ENCODE peak calls at places on chromosomes 6 and 20, in six cellular contexts. L, E, I, N, M and Z are unnamed samples. For H3K27me3, the result is how much of the 10 kb centered on the place peaks cover.

GRCh38 chr6:25665455-25665854 is 13.4 kb downstream of the SCGN start:
- DNase-seq in M (no peak), I (no peak), E (no peak), L (no peak), N (no peak), Z (no peak)

GRCh38 chr6:24004659-24005058 is 121.4 kb upstream of the NRSN1 start:
- DNase-seq in M (no peak), N (no peak), L (no peak), E (no peak), I (no peak), Z (no peak)

GRCh38 chr20:44467289-44467883 is 8.3 kb upstream of the TTPAL start:
- DNase-seq in N (peak), E (peak), L (no peak), I (no peak), M (peak), Z (no peak)

GRCh38 chr6:110196874-110197273 is 16.6 kb downstream of the CDC40 start:
- DNase-seq in N (no peak), E (no peak), M (no peak), L (no peak), I (no peak), Z (no peak)

GRCh38 chr6:105601541-105602174 is 198.8 kb upstream of the PREP start:
- DNase-seq in E (peak), M (no peak), N (peak), I (no peak), L (peak), Z (peak)

GRCh38 chr6:26538936-26539615 is 910 bp downstream of the HMGN4 start:
- DNase-seq in M (peak), E (no peak), N (peak), L (no peak), I (no peak), Z (no peak)

GRCh38 chr6:30213654-30213998 is 420 bp upstream of the TRIM26 start:
- DNase-seq in E (no peak), M (no peak), I (no peak), N (peak), L (no peak), Z (no peak)

GRCh38 chr6:139474145-139475108 is 100.0 kb upstream of the CITED2 start:
- DNase-seq in M (peak), E (no peak), I (no peak), N (no peak), L (peak), Z (no peak)

GRCh38 chr20:63536241-63536977 is 767 bp downstream of the PTK6 start:
- DNase-seq in E (no peak), I (no peak), M (no peak), L (peak), N (no peak), Z (no peak)

GRCh38 chr6:140537834-140538680 is 1163.6 kb upstream of the CITED2 start:
- DNase-seq in E (peak), I (no peak), N (peak), L (peak), M (peak), Z (no peak)

GRCh38 chr20:33370296-33370695 is 31.0 kb downstream of the CDK5RAP1 start:
- DNase-seq in E (no peak), I (peak), N (peak), M (no peak), L (no peak), Z (no peak)

GRCh38 chr6:124684621-124685020 is 277.6 kb upstream of the RNF217 start:
- DNase-seq in M (no peak), E (no peak), I (no peak), N (no peak), L (no peak), Z (no peak)

GRCh38 chr20:56566621-56567020 is 33.6 kb downstream of the FAM209B start:
- DNase-seq in N (no peak), M (no peak), L (no peak), E (no peak), I (no peak), Z (no peak)

GRCh38 chr6:167094820-167095637 is 27.9 kb upstream of the CCR6 start:
- DNase-seq in E (no peak), L (no peak), I (no peak), N (no peak), M (no peak), Z (no peak)

GRCh38 chr20:40687384-40688128 is 1.5 kb downstream of the MAFB start:
- DNase-seq in L (no peak), E (no peak), M (peak), N (peak), I (no peak), Z (peak)

GRCh38 chr20:15045246-15045645 is 707.8 kb upstream of the FLRT3 start:
- DNase-seq in N (no peak), L (no peak), E (peak), I (no peak), M (no peak), Z (no peak)

GRCh38 chr20:6783752-6784725 is 16.6 kb downstream of the BMP2 start:
- DNase-seq in I (no peak), L (no peak), M (no peak), E (no peak), N (no peak), Z (no peak)

GRCh38 chr20:16072220-16072619 is 501.0 kb downstream of the KIF16B start:
- DNase-seq in E (no peak), L (no peak), N (no peak), I (no peak), M (no peak), Z (no peak)

GRCh38 chr6:151186276-151186675 is 53.5 kb upstream of the AKAP12 start:
- DNase-seq in I (no peak), E (no peak), L (no peak), N (no peak), M (no peak), Z (no peak)

GRCh38 chr6:32940656-32941411 is at the start of gene HLA-DMB:
- DNase-seq in L (peak), I (peak), E (peak), N (peak), M (peak), Z (no peak)

GRCh38 chr6:16741112-16742016 is 19.9 kb downstream of the ATXN1 start:
- DNase-seq in I (no peak), N (no peak), M (no peak), E (no peak), L (peak), Z (no peak)

GRCh38 chr20:16349518-16350295 is 223.5 kb downstream of the KIF16B start:
- DNase-seq in L (peak), I (no peak), M (no peak), E (no peak), N (no peak), Z (no peak)

GRCh38 chr6:166415306-166415705 is 32.6 kb upstream of the MPC1 start:
- DNase-seq in M (no peak), N (no peak), E (no peak), I (peak), L (no peak), Z (no peak)

GRCh38 chr20:1451092-1451491 is 15.6 kb downstream of the NSFL1C start:
- DNase-seq in M (no peak), I (no peak), N (no peak), L (no peak), E (no peak), Z (no peak)

GRCh38 chr6:7758456-7758855 is 32.6 kb downstream of the BMP6 start:
- DNase-seq in M (no peak), L (peak), N (no peak), E (no peak), I (no peak), Z (no peak)

GRCh38 chr6:163259689-163260088 is 154.8 kb upstream of the QKI start:
- DNase-seq in E (no peak), N (no peak), I (no peak), M (no peak), L (no peak), Z (no peak)
- H3K27ac ChIP-seq in E (no peak), N (no peak), I (no peak), M (no peak), L (no peak), Z (peak)

DNA sequence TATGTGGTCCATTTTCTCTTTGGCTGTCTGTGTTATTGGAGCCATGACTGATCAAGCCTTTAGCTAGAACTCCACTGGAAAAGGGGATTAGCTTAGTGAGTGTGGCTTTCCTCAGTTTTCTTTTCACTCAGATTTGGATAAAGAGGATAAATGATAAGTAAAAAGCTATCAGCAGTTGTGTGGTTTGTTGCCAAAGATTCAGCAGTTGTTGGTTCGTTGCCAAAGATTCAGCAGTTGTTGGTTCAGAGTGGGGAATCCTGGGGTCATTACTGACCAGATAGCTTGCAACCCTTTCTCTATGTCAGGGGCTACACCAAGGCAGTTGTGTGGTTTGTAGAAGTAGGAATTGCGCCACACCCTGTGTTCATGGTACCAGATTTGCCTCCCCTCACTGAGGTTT is 107.7 kb upstream of the SCP2D1 start:
- DNase-seq in M (no peak), L (peak), E (no peak), I (no peak), N (no peak), Z (no peak)
- TF ChIP-seq CTCF in M (no peak), L (no peak), E (no peak), I (no peak), N (no peak), Z (no peak)

GRCh38 chr20:47559141-47559540 is 57.5 kb downstream of the NCOA3 start:
- DNase-seq in I (no peak), N (no peak), E (no peak), L (peak), M (peak), Z (no peak)

GRCh38 chr20:47558295-47558694 is 56.6 kb downstream of the NCOA3 start:
- DNase-seq in I (no peak), E (no peak), M (no peak), L (no peak), N (no peak), Z (no peak)

GRCh38 chr20:47558699-47559098 is 57.0 kb downstream of the NCOA3 start:
- DNase-seq in I (no peak), M (no peak), L (no peak), E (no peak), N (no peak), Z (no peak)

GRCh38 chr20:47561175-47561574 is 59.5 kb downstream of the NCOA3 start:
- DNase-seq in L (peak), E (no peak), N (no peak), M (no peak), I (no peak), Z (no peak)

GRCh38 chr20:47561603-47562583 is 60.2 kb downstream of the NCOA3 start:
- DNase-seq in I (no peak), N (no peak), E (no peak), M (no peak), L (no peak), Z (no peak)
- H3K27me3 ChIP-seq in I (under half), N (under half), E (under half), M (under half), L (under half), Z (under half)

GRCh38 chr6:72262254-72262653 is 359.6 kb upstream of the KCNQ5 start:
- DNase-seq in I (no peak), N (no peak), M (no peak), L (no peak), E (no peak), Z (no peak)

GRCh38 chr6:72260489-72260888 is 361.4 kb upstream of the KCNQ5 start:
- DNase-seq in E (no peak), L (peak), M (no peak), N (no peak), I (no peak), Z (no peak)

GRCh38 chr6:72267470-72267869 is 354.4 kb upstream of the KCNQ5 start:
- DNase-seq in I (no peak), M (no peak), N (no peak), E (no peak), L (no peak), Z (no peak)

GRCh38 chr6:72261554-72261953 is 360.3 kb upstream of the KCNQ5 start:
- DNase-seq in L (no peak), M (no peak), E (no peak), I (no peak), N (no peak), Z (no peak)
- H3K27ac ChIP-seq in L (no peak), M (no peak), E (no peak), I (no peak), N (no peak), Z (no peak)

DNA sequence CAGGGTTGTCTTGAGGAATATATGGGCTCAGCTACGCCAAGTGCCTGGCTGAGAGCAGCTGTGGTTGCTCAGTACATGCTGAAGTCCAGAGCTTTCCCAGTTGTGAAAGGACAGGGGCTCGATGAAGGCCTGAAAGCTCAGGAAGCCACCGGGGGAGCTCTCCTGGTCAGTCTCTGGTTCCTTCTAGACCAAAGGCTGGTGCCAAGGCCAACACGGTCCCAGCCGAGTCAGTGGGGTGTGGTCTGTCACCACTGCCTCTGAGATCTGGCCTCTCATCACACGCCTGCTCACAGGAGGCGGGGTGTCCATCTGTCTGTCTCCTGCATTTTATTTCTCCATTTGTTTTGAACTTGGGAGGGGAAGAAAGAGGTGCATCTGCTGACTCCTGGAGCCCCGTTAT is 4.9 kb upstream of the FAM83C start:
- DNase-seq in L (no peak), M (no peak), I (no peak), E (no peak), N (peak), Z (no peak)
- TF ChIP-seq CTCF in L (no peak), M (no peak), I (no peak), E (no peak), N (no peak), Z (no peak)

GRCh38 chr6:43303751-43304331 is 4.8 kb downstream of the CRIP3 start:
- DNase-seq in L (no peak), N (peak), I (no peak), E (no peak), M (no peak), Z (no peak)
- H3K27me3 ChIP-seq in L (half or more), N (under half), I (under half), E (under half), M (under half), Z (under half)

GRCh38 chr6:49556429-49556837 is 6.0 kb downstream of the C6orf141 start:
- DNase-seq in L (peak), M (no peak), N (no peak), E (no peak), I (no peak), Z (no peak)

GRCh38 chr6:49557177-49557576 is 6.7 kb downstream of the C6orf141 start:
- DNase-seq in N (no peak), M (no peak), L (no peak), I (no peak), E (no peak), Z (no peak)

GRCh38 chr6:49558233-49558632 is 7.8 kb downstream of the C6orf141 start:
- DNase-seq in M (no peak), L (no peak), N (no peak), E (no peak), I (no peak), Z (no peak)

GRCh38 chr6:49553353-49553752 is 2.9 kb downstream of the C6orf141 start:
- DNase-seq in E (no peak), M (no peak), L (peak), N (no peak), I (no peak), Z (no peak)

DNA sequence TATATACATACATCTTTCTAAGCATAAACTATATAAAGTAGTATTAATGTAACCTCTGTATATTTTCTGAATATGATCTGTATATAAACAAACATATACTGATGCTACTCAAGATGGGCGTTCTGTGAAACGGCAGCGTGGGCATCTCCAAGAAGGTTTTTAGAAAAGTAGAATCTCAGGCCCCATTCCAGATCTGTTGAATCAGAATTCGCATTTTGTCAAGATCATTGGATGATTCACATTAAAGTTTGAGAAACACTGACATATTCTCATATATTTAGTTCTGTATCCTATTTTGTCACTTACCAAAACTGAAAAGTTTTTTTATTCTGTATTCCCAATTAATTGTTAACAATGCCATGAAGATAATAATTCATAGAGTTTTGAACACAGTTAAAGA is 5.5 kb downstream of the C6orf141 start:
- DNase-seq in E (no peak), L (no peak), I (no peak), N (no peak), M (no peak), Z (no peak)
- H3K27ac ChIP-seq in E (no peak), L (no peak), I (no peak), N (no peak), M (no peak), Z (no peak)

GRCh38 chr6:87212596-87212995 is 57.2 kb downstream of the ZNF292 start:
- DNase-seq in M (no peak), L (no peak), N (no peak), I (no peak), E (no peak), Z (no peak)

GRCh38 chr6:87210979-87211378 is 55.6 kb downstream of the ZNF292 start:
- DNase-seq in L (no peak), M (no peak), E (no peak), I (no peak), N (no peak), Z (no peak)

GRCh38 chr6:87214831-87215230 is 59.5 kb downstream of the ZNF292 start:
- DNase-seq in M (no peak), N (no peak), I (no peak), L (no peak), E (no peak), Z (no peak)

GRCh38 chr6:87213364-87213763 is 58.0 kb downstream of the ZNF292 start:
- DNase-seq in N (no peak), M (no peak), L (no peak), I (no peak), E (no peak), Z (no peak)

DNA sequence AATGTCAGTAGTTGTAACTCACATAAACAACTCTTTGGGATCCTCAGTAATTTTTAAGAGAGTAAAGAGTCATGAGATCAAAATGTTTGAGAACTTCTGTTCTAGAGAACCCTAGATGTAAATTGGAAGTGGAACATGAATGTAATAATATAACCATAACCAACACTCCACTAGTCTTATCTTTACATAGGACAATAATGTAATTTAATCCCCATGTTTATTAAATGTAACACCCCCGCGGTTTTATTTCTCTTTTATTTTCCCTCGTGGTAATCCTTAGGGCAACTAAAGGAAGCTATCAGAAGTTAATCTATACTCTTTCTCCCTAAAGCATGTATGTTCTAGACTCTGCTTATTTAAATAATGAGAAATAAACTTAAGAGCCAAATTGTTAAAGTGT is 54.4 kb downstream of the ZNF292 start:
- DNase-seq in M (no peak), E (no peak), N (no peak), I (no peak), L (no peak), Z (no peak)
- TF ChIP-seq CTCF in M (no peak), E (no peak), N (no peak), I (no peak), L (no peak), Z (no peak)

GRCh38 chr6:20137837-20138236 is 74.4 kb downstream of the MBOAT1 start:
- DNase-seq in N (no peak), L (peak), I (no peak), E (no peak), M (no peak), Z (no peak)
- H3K27me3 ChIP-seq in N (under half), L (under half), I (under half), E (under half), M (under half), Z (under half)

GRCh38 chr6:77040566-77041195 is 422.6 kb downstream of the HTR1B start:
- DNase-seq in L (peak), M (no peak), E (no peak), I (no peak), N (no peak), Z (no peak)

GRCh38 chr6:77036400-77036799 is 426.9 kb downstream of the HTR1B start:
- DNase-seq in M (no peak), N (no peak), I (no peak), E (no peak), L (peak), Z (no peak)

GRCh38 chr6:77038801-77039200 is 424.5 kb downstream of the HTR1B start:
- DNase-seq in E (no peak), I (no peak), N (no peak), L (peak), M (no peak), Z (no peak)

GRCh38 chr6:77034161-77034560 is 429.1 kb downstream of the HTR1B start:
- DNase-seq in N (no peak), I (no peak), E (no peak), M (peak), L (peak), Z (no peak)

GRCh38 chr6:77037439-77037838 is 425.9 kb downstream of the HTR1B start:
- DNase-seq in N (no peak), E (no peak), I (no peak), L (no peak), M (no peak), Z (no peak)
- H3K27ac ChIP-seq in N (no peak), E (no peak), I (no peak), L (no peak), M (no peak), Z (no peak)